ENCODE peak calls at places on chromosomes 1 and 21, in seven cellular contexts. Z is tibial artery; L is fibroblast of the conjunctiva; Q is BJ; F is amniotic stem cell; O is NCI-H1105 treated with DMSO at 0.1 percent for 48 hours; C is stimulated activated CD4-positive, alpha-beta T cell treated with anti-CD3 and anti-CD28 coated beads, Interleukin-1b, Interleukin-23, amount 100 ng/mL, for 1 hour. U is an unnamed sample.
A peak's percentile ranks its signal among the peaks of the same experiment; 100 is the strongest.

GRCh38 chr21:32455548-32455947 is 43.0 kb downstream of the EVA1C start:
- DNase-seq in Z (no peak), C (no peak), Q (no peak), O (no peak), F (no peak), L (no peak), U (no peak)

GRCh38 chr1:22708777-22709176 is 1.9 kb upstream of the EPHB2 start:
- DNase-seq in F (no peak), Z (no peak), L (no peak), C (no peak), O (no peak), Q (no peak), U (no peak)

GRCh38 chr1:45854724-45855123 is 51.3 kb downstream of the MAST2 start:
- DNase-seq in F (no peak), L (no peak), C (no peak), Q (no peak), O (no peak), Z (no peak), U (no peak)

GRCh38 chr21:34630536-34631143 is 15.7 kb upstream of the RCAN1 start:
- DNase-seq in Z (no peak), Q (no peak), C (no peak), F (peak; percentile 25), O (peak; percentile 73), L (peak; percentile 38), U (peak; percentile 22)

GRCh38 chr1:52032785-52033131 is 852 bp downstream of the KTI12 start:
- DNase-seq in C (no peak), O (no peak), Z (peak; percentile 73), L (no peak), Q (no peak), F (no peak), U (no peak)

GRCh38 chr21:34129971-34130597 is 56.7 kb downstream of the MRPS6 start:
- DNase-seq in L (no peak), F (no peak), Q (no peak), C (no peak), O (no peak), Z (no peak), U (no peak)

GRCh38 chr1:1788646-1789431 is 10.6 kb upstream of the NADK start:
- DNase-seq in O (no peak), F (no peak), Q (no peak), L (no peak), C (no peak), Z (no peak), U (no peak)

GRCh38 chr1:77704736-77705135 is 22.3 kb upstream of the ZZZ3 start:
- DNase-seq in Z (no peak), O (no peak), C (no peak), F (no peak), L (no peak), Q (no peak), U (no peak)